ENCODE peak calls at places on chromosomes 6 and 20, in five cellular contexts. One of them, this sample, is unnamed.

GRCh38 chr6:147216915-147217314 is 12.7 kb downstream of the STXBP5 start:
- DNase-seq in heart right ventricle: no peak
- DNase-seq in astrocyte of the cerebellum: no peak
- DNase-seq in adipocyte: no peak
- DNase-seq in body of pancreas: no peak
- DNase-seq in this sample: no peak

GRCh38 chr6:14796974-14797762 is 448.7 kb upstream of the JARID2 start:
- DNase-seq in heart right ventricle: no peak
- DNase-seq in astrocyte of the cerebellum: no peak
- DNase-seq in body of pancreas: no peak
- DNase-seq in adipocyte: peak
- DNase-seq in this sample: no peak

GRCh38 chr6:56659721-56660373 is 17.2 kb upstream of the DST start:
- DNase-seq in astrocyte of the cerebellum: no peak
- DNase-seq in body of pancreas: no peak
- DNase-seq in heart right ventricle: no peak
- DNase-seq in adipocyte: no peak
- DNase-seq in this sample: no peak

GRCh38 chr20:44034451-44034850 is 119.8 kb downstream of the TOX2 start:
- DNase-seq in astrocyte of the cerebellum: no peak
- DNase-seq in heart right ventricle: no peak
- DNase-seq in body of pancreas: no peak
- DNase-seq in adipocyte: no peak
- DNase-seq in this sample: no peak

GRCh38 chr6:158686791-158687381 is 37.0 kb downstream of the SYTL3 start:
- DNase-seq in heart right ventricle: no peak
- DNase-seq in adipocyte: no peak
- DNase-seq in body of pancreas: no peak
- DNase-seq in astrocyte of the cerebellum: no peak
- DNase-seq in this sample: no peak

GRCh38 chr6:127587875-127588274 is 10.9 kb downstream of the C6orf58 start:
- DNase-seq in adipocyte: no peak
- DNase-seq in heart right ventricle: no peak
- DNase-seq in astrocyte of the cerebellum: no peak
- DNase-seq in body of pancreas: no peak
- DNase-seq in this sample: no peak

GRCh38 chr6:102517506-102517905 is 1124.0 kb downstream of the GRIK2 start:
- DNase-seq in astrocyte of the cerebellum: no peak
- DNase-seq in heart right ventricle: no peak
- DNase-seq in adipocyte: no peak
- DNase-seq in body of pancreas: no peak
- DNase-seq in this sample: no peak

GRCh38 chr6:135423649-135424128 is 73.9 kb downstream of the AHI1 start:
- DNase-seq in adipocyte: peak
- DNase-seq in body of pancreas: peak
- DNase-seq in astrocyte of the cerebellum: peak
- DNase-seq in heart right ventricle: peak
- DNase-seq in this sample: no peak

GRCh38 chr6:149363154-149363553 is 36.9 kb upstream of the SUMO4 start:
- DNase-seq in body of pancreas: no peak
- DNase-seq in adipocyte: no peak
- DNase-seq in heart right ventricle: no peak
- DNase-seq in astrocyte of the cerebellum: no peak
- DNase-seq in this sample: no peak

GRCh38 chr20:63065911-63066310 is 59.1 kb upstream of the BHLHE23 start:
- DNase-seq in astrocyte of the cerebellum: no peak
- DNase-seq in adipocyte: no peak
- DNase-seq in heart right ventricle: no peak
- DNase-seq in body of pancreas: no peak
- DNase-seq in this sample: no peak

GRCh38 chr6:16337280-16337975 is 99.0 kb downstream of the GMPR start:
- DNase-seq in heart right ventricle: peak
- DNase-seq in body of pancreas: peak
- DNase-seq in astrocyte of the cerebellum: peak
- DNase-seq in adipocyte: peak
- DNase-seq in this sample: no peak

GRCh38 chr20:44217342-44218092 is 6.9 kb upstream of the OSER1 start:
- DNase-seq in astrocyte of the cerebellum: peak
- DNase-seq in adipocyte: peak
- DNase-seq in body of pancreas: peak
- DNase-seq in heart right ventricle: peak
- DNase-seq in this sample: peak

GRCh38 chr6:158819977-158820632 is 937 bp upstream of the EZR start:
- DNase-seq in body of pancreas: no peak
- DNase-seq in astrocyte of the cerebellum: no peak
- DNase-seq in heart right ventricle: no peak
- DNase-seq in adipocyte: peak
- DNase-seq in this sample: no peak